ENCODE peak calls at places on chromosomes 3 and 15, in seven cellular contexts. Q is H1, V is SK-N-SH, A is HCT116, G is GM12878, M is K562, H is HepG2. T is an unnamed sample.
A peak's percentile ranks its signal among the peaks of the same experiment; 100 is the strongest.

GRCh38 chr15:64456634-64457108 is 3.7 kb upstream of the ZNF609 start:
- DNase-seq in M (peak; percentile 26), G (no peak), Q (no peak), V (no peak), H (peak; percentile 20), A (no peak), T (no peak)

GRCh38 chr3:189324538-189325138 is 152.9 kb downstream of the TPRG1 start:
- DNase-seq in G (peak; percentile 94), H (peak; percentile 85), V (no peak), A (peak; percentile 99), Q (no peak), M (no peak), T (peak; percentile 100)

GRCh38 chr15:64699767-64700388 is 75.5 kb downstream of the RBPMS2 start:
- DNase-seq in H (no peak), Q (peak; percentile 78), V (peak; percentile 49), A (no peak), G (no peak), M (no peak), T (no peak)

GRCh38 chr3:194730369-194730768 is 44.7 kb downstream of the FAM43A start:
- DNase-seq in V (no peak), Q (no peak), A (no peak), H (no peak), M (no peak), G (no peak), T (peak; percentile 100)

GRCh38 chr3:63290686-63291085 is 12.6 kb downstream of the SYNPR start:
- DNase-seq in H (no peak), M (no peak), V (no peak), G (no peak), Q (no peak), A (no peak), T (no peak)

GRCh38 chr3:58009749-58010535 is 1.7 kb downstream of the FLNB start:
- DNase-seq in G (no peak), V (no peak), Q (no peak), A (no peak), H (no peak), M (peak; percentile 20), T (peak; percentile 58)

GRCh38 chr15:53288542-53288941 is 470.9 kb downstream of the WDR72 start:
- DNase-seq in G (no peak), Q (no peak), A (no peak), M (no peak), V (no peak), H (no peak), T (no peak)

GRCh38 chr3:52054689-52055511 is 1.5 kb downstream of the DUSP7 start:
- DNase-seq in M (no peak), A (no peak), Q (peak; percentile 73), H (no peak), G (no peak), V (peak; percentile 71), T (no peak)

GRCh38 chr3:185528481-185529009 is 23.8 kb downstream of the LIPH start:
- DNase-seq in G (no peak), H (no peak), M (peak; percentile 24), V (no peak), A (no peak), Q (no peak), T (no peak)

GRCh38 chr3:126135056-126135397 is 45.4 kb downstream of the ALDH1L1 start:
- DNase-seq in A (no peak), M (no peak), V (peak; percentile 5), Q (peak; percentile 33), H (no peak), G (no peak), T (no peak)

GRCh38 chr3:123099331-123100191 is 32.7 kb downstream of the PDIA5 start:
- DNase-seq in G (no peak), A (no peak), M (no peak), H (no peak), V (no peak), Q (no peak), T (no peak)

GRCh38 chr3:70071138-70071537 is 71.6 kb downstream of the SAMMSON start:
- DNase-seq in H (no peak), G (no peak), Q (no peak), V (no peak), A (no peak), M (no peak), T (no peak)

GRCh38 chr15:98894312-98894711 is 113.3 kb downstream of the PGPEP1L start:
- DNase-seq in M (no peak), G (no peak), Q (no peak), H (no peak), V (no peak), A (no peak), T (no peak)

GRCh38 chr15:79680721-79681120 is 216.1 kb downstream of the MTHFS start:
- DNase-seq in Q (no peak), H (no peak), V (no peak), A (no peak), M (no peak), G (peak; percentile 8), T (peak; percentile 6)

GRCh38 chr3:49812916-49813496 is 747 bp downstream of the UBA7 start:
- DNase-seq in M (no peak), A (no peak), Q (no peak), V (no peak), G (no peak), H (no peak), T (no peak)

GRCh38 chr15:45326776-45327175 is 51.6 kb downstream of the GATM start:
- DNase-seq in V (no peak), H (no peak), A (no peak), Q (no peak), G (no peak), M (no peak), T (no peak)

GRCh38 chr3:169104972-169105371 is 558.5 kb downstream of the MECOM start:
- DNase-seq in G (no peak), Q (no peak), M (no peak), V (no peak), A (peak; percentile 7), H (peak; percentile 9), T (no peak)

GRCh38 chr3:184171562-184171961 is 3.1 kb upstream of the AP2M1 start:
- DNase-seq in H (no peak), M (peak; percentile 83), V (no peak), G (no peak), A (no peak), Q (no peak), T (no peak)

GRCh38 chr3:184174646-184175492 is at the start of gene AP2M1:
- DNase-seq in V (peak; percentile 95), G (peak; percentile 93), H (peak; percentile 97), A (peak; percentile 98), M (peak; percentile 98), Q (peak; percentile 96), T (peak; percentile 100)

GRCh38 chr3:184174278-184174645 is 393 bp upstream of the AP2M1 start:
- DNase-seq in A (no peak), V (no peak), G (no peak), M (no peak), H (no peak), Q (no peak), T (no peak)

GRCh38 chr3:184173374-184173722 is 1.3 kb upstream of the AP2M1 start:
- DNase-seq in G (no peak), Q (no peak), V (no peak), A (no peak), H (no peak), M (no peak), T (no peak)

DNA sequence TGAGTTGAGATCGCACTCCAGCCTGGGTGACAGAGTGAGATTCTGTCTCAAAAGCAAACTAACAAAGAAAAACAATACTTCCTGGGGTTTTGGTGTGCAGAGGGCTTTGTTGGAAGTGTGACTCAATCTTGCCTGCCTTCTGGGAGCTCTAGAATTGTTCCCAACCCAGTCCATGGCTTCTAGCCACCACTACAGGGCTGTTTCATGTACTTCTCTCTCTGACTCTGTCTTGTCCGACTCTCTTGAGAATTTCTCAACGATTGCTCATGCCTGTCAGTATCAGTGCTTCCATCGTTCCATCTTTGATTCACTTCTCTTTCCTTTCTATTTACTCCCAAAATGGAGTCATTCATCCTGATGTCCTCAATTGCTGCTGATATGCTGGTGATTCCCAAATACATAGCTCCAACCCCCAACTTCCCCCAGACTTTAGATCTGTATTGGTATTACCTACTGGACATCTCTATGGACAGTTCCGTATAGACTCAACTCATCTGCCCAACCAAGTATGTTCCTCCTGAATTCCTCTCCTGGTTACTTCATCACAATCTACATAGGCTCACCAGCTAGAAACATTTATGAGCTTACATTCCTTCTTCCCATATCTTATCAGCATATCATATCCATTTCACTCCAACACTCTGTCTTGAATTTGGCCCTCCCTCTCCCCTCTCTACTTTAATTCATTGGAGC is 1.8 kb upstream of the AP2M1 start:
- DNase-seq in Q (no peak), M (no peak), A (no peak), G (no peak), H (no peak), V (no peak), T (no peak)
- TF ChIP-seq JUND in Q (no peak), M (no peak), A (no peak), G (no peak), H (no peak), V (no peak), T (no peak)

GRCh38 chr3:30696403-30696819 is 90.0 kb downstream of the TGFBR2 start:
- DNase-seq in G (no peak), A (no peak), Q (no peak), M (no peak), H (no peak), V (no peak), T (no peak)
- TF ChIP-seq JUND in G (no peak), A (no peak), Q (no peak), M (no peak), H (no peak), V (no peak), T (no peak)

GRCh38 chr15:50702762-50703334 is 16.3 kb upstream of the TRPM7 start:
- DNase-seq in G (no peak), A (no peak), V (no peak), M (no peak), Q (no peak), H (no peak), T (no peak)

GRCh38 chr15:50712018-50712417 is 25.4 kb upstream of the TRPM7 start:
- DNase-seq in M (no peak), A (no peak), Q (no peak), G (no peak), H (no peak), V (no peak), T (no peak)

GRCh38 chr15:50710585-50710984 is 24.0 kb upstream of the TRPM7 start:
- DNase-seq in H (no peak), Q (no peak), G (no peak), V (no peak), M (no peak), A (no peak), T (no peak)

DNA sequence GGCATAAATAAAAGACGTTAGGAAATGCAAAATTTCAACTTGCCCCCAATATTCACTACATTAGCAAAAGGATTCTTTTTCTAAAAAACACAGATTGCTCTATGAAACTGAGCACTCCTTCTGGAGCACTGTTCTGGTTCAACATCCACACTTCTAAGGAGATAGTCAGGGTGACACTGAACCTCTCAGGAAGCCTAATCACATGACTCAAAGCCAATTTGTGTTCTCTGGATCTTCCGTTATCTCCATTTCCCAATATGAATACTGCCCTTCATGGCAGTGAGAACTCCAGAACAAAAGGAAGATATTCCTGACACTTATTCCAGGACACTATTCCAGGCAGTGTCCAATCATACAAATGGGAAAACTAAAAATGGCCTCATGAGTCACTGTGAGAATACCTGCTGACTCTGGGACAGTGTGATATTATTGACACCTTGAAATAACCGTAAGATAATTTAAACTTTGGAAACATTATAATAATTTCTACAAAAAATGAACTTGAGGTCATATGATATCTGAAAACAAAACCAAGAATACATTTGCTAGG is 21.4 kb upstream of the TRPM7 start:
- DNase-seq in M (no peak), H (no peak), A (no peak), Q (no peak), G (no peak), V (no peak), T (no peak)
- TF ChIP-seq JUND in M (no peak), H (no peak), A (no peak), Q (no peak), G (no peak), V (no peak), T (no peak)

GRCh38 chr3:43017593-43018195 is 38.6 kb downstream of the GASK1A start:
- DNase-seq in A (no peak), G (no peak), Q (no peak), V (no peak), H (no peak), M (no peak), T (no peak)
- TF ChIP-seq JUND in A (no peak), G (no peak), Q (no peak), V (no peak), H (no peak), M (no peak), T (no peak)